ENCODE peak calls at places on chromosomes 12 and 14, in six cellular contexts. One of them, this sample, is unnamed.

GRCh38 chr14:99191663-99192621 is 80.1 kb downstream of the BCL11B start:
- DNase-seq in G401: peak; percentile 88
- DNase-seq in occipital lobe: peak; percentile 46
- DNase-seq in progenitor cell of endocrine pancreas: no peak
- DNase-seq in naive thymus-derived CD8-positive, alpha-beta T cell: peak; percentile 67
- DNase-seq in neural crest cell: no peak
- DNase-seq in this sample: no peak

GRCh38 chr12:120885521-120885920 is 18.6 kb downstream of the SPPL3 start:
- DNase-seq in occipital lobe: no peak
- DNase-seq in progenitor cell of endocrine pancreas: no peak
- DNase-seq in naive thymus-derived CD8-positive, alpha-beta T cell: no peak
- DNase-seq in neural crest cell: no peak
- DNase-seq in G401: no peak
- DNase-seq in this sample: no peak

GRCh38 chr14:50335389-50335788 is 23.3 kb downstream of the DMAC2L start:
- DNase-seq in occipital lobe: peak; percentile 57
- DNase-seq in naive thymus-derived CD8-positive, alpha-beta T cell: no peak
- DNase-seq in progenitor cell of endocrine pancreas: no peak
- DNase-seq in G401: peak; percentile 97
- DNase-seq in neural crest cell: peak; percentile 52
- DNase-seq in this sample: peak; percentile 53

GRCh38 chr14:30656190-30656632 is 34.1 kb downstream of the SCFD1 start:
- DNase-seq in naive thymus-derived CD8-positive, alpha-beta T cell: peak; percentile 1
- DNase-seq in G401: peak; percentile 13
- DNase-seq in neural crest cell: peak; percentile 38
- DNase-seq in progenitor cell of endocrine pancreas: no peak
- DNase-seq in occipital lobe: no peak
- DNase-seq in this sample: no peak

GRCh38 chr12:76830456-76830855 is 48.4 kb downstream of the CSRP2 start:
- DNase-seq in occipital lobe: no peak
- DNase-seq in neural crest cell: no peak
- DNase-seq in G401: no peak
- DNase-seq in naive thymus-derived CD8-positive, alpha-beta T cell: no peak
- DNase-seq in progenitor cell of endocrine pancreas: no peak
- DNase-seq in this sample: no peak

GRCh38 chr12:92602476-92602875 is 100.3 kb upstream of the PLEKHG7 start:
- DNase-seq in occipital lobe: no peak
- DNase-seq in neural crest cell: no peak
- DNase-seq in naive thymus-derived CD8-positive, alpha-beta T cell: no peak
- DNase-seq in G401: no peak
- DNase-seq in progenitor cell of endocrine pancreas: no peak
- DNase-seq in this sample: no peak

GRCh38 chr12:51777457-51777856 is 71.1 kb downstream of the FIGNL2 start:
- DNase-seq in neural crest cell: no peak
- DNase-seq in occipital lobe: no peak
- DNase-seq in naive thymus-derived CD8-positive, alpha-beta T cell: no peak
- DNase-seq in progenitor cell of endocrine pancreas: no peak
- DNase-seq in G401: no peak
- DNase-seq in this sample: no peak

GRCh38 chr14:104545151-104545931 is 34.2 kb upstream of the C14orf180 start:
- DNase-seq in progenitor cell of endocrine pancreas: no peak
- DNase-seq in neural crest cell: no peak
- DNase-seq in G401: peak; percentile 68
- DNase-seq in naive thymus-derived CD8-positive, alpha-beta T cell: no peak
- DNase-seq in occipital lobe: peak; percentile 63
- DNase-seq in this sample: no peak

GRCh38 chr12:103620395-103620794 is 33.3 kb downstream of the STAB2 start:
- DNase-seq in naive thymus-derived CD8-positive, alpha-beta T cell: no peak
- DNase-seq in progenitor cell of endocrine pancreas: no peak
- DNase-seq in neural crest cell: no peak
- DNase-seq in G401: no peak
- DNase-seq in occipital lobe: no peak
- DNase-seq in this sample: no peak

GRCh38 chr14:105473033-105473676 is 1.5 kb upstream of the CRIP2 start:
- DNase-seq in G401: no peak
- DNase-seq in neural crest cell: no peak
- DNase-seq in occipital lobe: no peak
- DNase-seq in progenitor cell of endocrine pancreas: no peak
- DNase-seq in naive thymus-derived CD8-positive, alpha-beta T cell: no peak
- DNase-seq in this sample: no peak

GRCh38 chr12:55687746-55688145 is 20.0 kb downstream of the ITGA7 start:
- DNase-seq in G401: no peak
- DNase-seq in neural crest cell: no peak
- DNase-seq in naive thymus-derived CD8-positive, alpha-beta T cell: no peak
- DNase-seq in progenitor cell of endocrine pancreas: no peak
- DNase-seq in occipital lobe: no peak
- DNase-seq in this sample: no peak

GRCh38 chr12:87687362-87687761 is 341.8 kb downstream of the C12orf50 start:
- DNase-seq in progenitor cell of endocrine pancreas: no peak
- DNase-seq in G401: no peak
- DNase-seq in occipital lobe: no peak
- DNase-seq in naive thymus-derived CD8-positive, alpha-beta T cell: no peak
- DNase-seq in neural crest cell: no peak
- DNase-seq in this sample: no peak

GRCh38 chr14:70254476-70254961 is 65.8 kb upstream of the SLC8A3 start:
- DNase-seq in naive thymus-derived CD8-positive, alpha-beta T cell: no peak
- DNase-seq in neural crest cell: peak; percentile 45
- DNase-seq in G401: no peak
- DNase-seq in occipital lobe: no peak
- DNase-seq in progenitor cell of endocrine pancreas: peak; percentile 34
- DNase-seq in this sample: no peak

GRCh38 chr14:92392726-92393125 is 69.8 kb downstream of the SLC24A4 start:
- DNase-seq in naive thymus-derived CD8-positive, alpha-beta T cell: no peak
- DNase-seq in occipital lobe: no peak
- DNase-seq in neural crest cell: no peak
- DNase-seq in progenitor cell of endocrine pancreas: no peak
- DNase-seq in G401: no peak
- DNase-seq in this sample: no peak

GRCh38 chr14:30558675-30559555 is at the start of gene G2E3:
- DNase-seq in occipital lobe: peak; percentile 84
- DNase-seq in neural crest cell: peak; percentile 76
- DNase-seq in naive thymus-derived CD8-positive, alpha-beta T cell: peak; percentile 74
- DNase-seq in progenitor cell of endocrine pancreas: peak; percentile 71
- DNase-seq in G401: peak; percentile 89
- DNase-seq in this sample: peak; percentile 90

GRCh38 chr12:6967548-6968100 is 2.8 kb downstream of the PHB2 start:
- DNase-seq in naive thymus-derived CD8-positive, alpha-beta T cell: no peak
- DNase-seq in G401: no peak
- DNase-seq in occipital lobe: no peak
- DNase-seq in progenitor cell of endocrine pancreas: no peak
- DNase-seq in neural crest cell: no peak
- DNase-seq in this sample: no peak

GRCh38 chr12:49893753-49894752 is 9.6 kb downstream of the FAIM2 start:
- DNase-seq in neural crest cell: no peak
- DNase-seq in G401: no peak
- DNase-seq in occipital lobe: no peak
- DNase-seq in naive thymus-derived CD8-positive, alpha-beta T cell: no peak
- DNase-seq in progenitor cell of endocrine pancreas: no peak
- DNase-seq in this sample: no peak

GRCh38 chr12:67827820-67828383 is 161.3 kb upstream of the IFNG-AS1 start:
- DNase-seq in naive thymus-derived CD8-positive, alpha-beta T cell: no peak
- DNase-seq in occipital lobe: peak; percentile 50
- DNase-seq in progenitor cell of endocrine pancreas: no peak
- DNase-seq in G401: no peak
- DNase-seq in neural crest cell: no peak
- DNase-seq in this sample: no peak

GRCh38 chr14:63893701-63894458 is 41.1 kb downstream of the SYNE2 start:
- DNase-seq in naive thymus-derived CD8-positive, alpha-beta T cell: no peak
- DNase-seq in progenitor cell of endocrine pancreas: no peak
- DNase-seq in occipital lobe: no peak
- DNase-seq in neural crest cell: no peak
- DNase-seq in G401: peak; percentile 18
- DNase-seq in this sample: no peak

GRCh38 chr12:89453579-89453978 is 71.0 kb downstream of the GALNT4 start:
- DNase-seq in neural crest cell: no peak
- DNase-seq in progenitor cell of endocrine pancreas: no peak
- DNase-seq in naive thymus-derived CD8-positive, alpha-beta T cell: no peak
- DNase-seq in G401: no peak
- DNase-seq in occipital lobe: no peak
- DNase-seq in this sample: no peak

GRCh38 chr14:42541535-42542001 is 934.9 kb downstream of the LRFN5 start:
- DNase-seq in occipital lobe: no peak
- DNase-seq in neural crest cell: no peak
- DNase-seq in G401: no peak
- DNase-seq in naive thymus-derived CD8-positive, alpha-beta T cell: no peak
- DNase-seq in progenitor cell of endocrine pancreas: no peak
- DNase-seq in this sample: no peak

GRCh38 chr14:84442481-84442880 is 1087.5 kb upstream of the FLRT2 start:
- DNase-seq in occipital lobe: no peak
- DNase-seq in naive thymus-derived CD8-positive, alpha-beta T cell: no peak
- DNase-seq in progenitor cell of endocrine pancreas: no peak
- DNase-seq in G401: no peak
- DNase-seq in neural crest cell: no peak
- DNase-seq in this sample: no peak

GRCh38 chr14:23602181-23603095 is 23.8 kb upstream of the JPH4 start:
- DNase-seq in G401: no peak
- DNase-seq in progenitor cell of endocrine pancreas: no peak
- DNase-seq in neural crest cell: no peak
- DNase-seq in occipital lobe: no peak
- DNase-seq in naive thymus-derived CD8-positive, alpha-beta T cell: no peak
- DNase-seq in this sample: no peak

GRCh38 chr12:121793836-121794531 is 496 bp upstream of the RHOF start:
- DNase-seq in occipital lobe: peak; percentile 82
- DNase-seq in neural crest cell: peak; percentile 84
- DNase-seq in G401: peak; percentile 93
- DNase-seq in naive thymus-derived CD8-positive, alpha-beta T cell: peak; percentile 91
- DNase-seq in progenitor cell of endocrine pancreas: peak; percentile 86
- DNase-seq in this sample: peak; percentile 87

GRCh38 chr12:49784756-49785409 is 43.3 kb downstream of the NCKAP5L start:
- DNase-seq in progenitor cell of endocrine pancreas: no peak
- DNase-seq in occipital lobe: no peak
- DNase-seq in neural crest cell: no peak
- DNase-seq in G401: no peak
- DNase-seq in naive thymus-derived CD8-positive, alpha-beta T cell: no peak
- DNase-seq in this sample: no peak

GRCh38 chr12:86261142-86261541 is 5.0 kb upstream of the MGAT4C start:
- DNase-seq in G401: no peak
- DNase-seq in occipital lobe: no peak
- DNase-seq in progenitor cell of endocrine pancreas: no peak
- DNase-seq in neural crest cell: no peak
- DNase-seq in naive thymus-derived CD8-positive, alpha-beta T cell: no peak
- DNase-seq in this sample: no peak

GRCh38 chr14:36207500-36207899 is 31.0 kb upstream of the PTCSC3 start:
- DNase-seq in occipital lobe: no peak
- DNase-seq in neural crest cell: no peak
- DNase-seq in naive thymus-derived CD8-positive, alpha-beta T cell: no peak
- DNase-seq in G401: peak; percentile 3
- DNase-seq in progenitor cell of endocrine pancreas: no peak
- DNase-seq in this sample: no peak

GRCh38 chr14:80567905-80568512 is 356.7 kb upstream of the DIO2 start:
- DNase-seq in neural crest cell: no peak
- DNase-seq in naive thymus-derived CD8-positive, alpha-beta T cell: no peak
- DNase-seq in progenitor cell of endocrine pancreas: no peak
- DNase-seq in G401: no peak
- DNase-seq in occipital lobe: no peak
- DNase-seq in this sample: no peak

GRCh38 chr12:4280351-4281163 is 7.0 kb downstream of the CCND2 start:
- DNase-seq in progenitor cell of endocrine pancreas: no peak
- DNase-seq in naive thymus-derived CD8-positive, alpha-beta T cell: no peak
- DNase-seq in neural crest cell: peak; percentile 63
- DNase-seq in occipital lobe: no peak
- DNase-seq in G401: no peak
- DNase-seq in this sample: no peak

GRCh38 chr12:121753844-121754264 is 39.6 kb downstream of the RHOF start:
- DNase-seq in occipital lobe: peak; percentile 67
- DNase-seq in neural crest cell: no peak
- DNase-seq in G401: peak; percentile 66
- DNase-seq in progenitor cell of endocrine pancreas: no peak
- DNase-seq in naive thymus-derived CD8-positive, alpha-beta T cell: no peak
- DNase-seq in this sample: no peak

GRCh38 chr12:91181053-91181452 is 1.6 kb downstream of the DCN start:
- DNase-seq in naive thymus-derived CD8-positive, alpha-beta T cell: no peak
- DNase-seq in G401: no peak
- DNase-seq in progenitor cell of endocrine pancreas: no peak
- DNase-seq in occipital lobe: no peak
- DNase-seq in neural crest cell: no peak
- DNase-seq in this sample: no peak

GRCh38 chr12:84789184-84789583 is 123.4 kb downstream of the SLC6A15 start:
- DNase-seq in neural crest cell: no peak
- DNase-seq in progenitor cell of endocrine pancreas: no peak
- DNase-seq in G401: no peak
- DNase-seq in naive thymus-derived CD8-positive, alpha-beta T cell: no peak
- DNase-seq in occipital lobe: no peak
- DNase-seq in this sample: no peak

GRCh38 chr14:56217380-56218045 is 99.3 kb downstream of the PELI2 start:
- DNase-seq in naive thymus-derived CD8-positive, alpha-beta T cell: no peak
- DNase-seq in G401: peak; percentile 66
- DNase-seq in neural crest cell: no peak
- DNase-seq in occipital lobe: no peak
- DNase-seq in progenitor cell of endocrine pancreas: no peak
- DNase-seq in this sample: no peak

GRCh38 chr14:67532606-67532997 is 488 bp upstream of the PLEKHH1 start:
- DNase-seq in neural crest cell: no peak
- DNase-seq in G401: no peak
- DNase-seq in occipital lobe: no peak
- DNase-seq in progenitor cell of endocrine pancreas: no peak
- DNase-seq in naive thymus-derived CD8-positive, alpha-beta T cell: no peak
- DNase-seq in this sample: no peak

GRCh38 chr14:64253672-64254071 is 40.5 kb downstream of the ESR2 start:
- DNase-seq in naive thymus-derived CD8-positive, alpha-beta T cell: no peak
- DNase-seq in occipital lobe: no peak
- DNase-seq in G401: no peak
- DNase-seq in progenitor cell of endocrine pancreas: no peak
- DNase-seq in neural crest cell: no peak
- DNase-seq in this sample: no peak

GRCh38 chr12:80443974-80444666 is at the start of gene PTPRQ:
- DNase-seq in naive thymus-derived CD8-positive, alpha-beta T cell: no peak
- DNase-seq in progenitor cell of endocrine pancreas: no peak
- DNase-seq in occipital lobe: no peak
- DNase-seq in G401: no peak
- DNase-seq in neural crest cell: no peak
- DNase-seq in this sample: no peak

GRCh38 chr12:49706351-49707126 is 666 bp downstream of the FMNL3 start:
- DNase-seq in neural crest cell: peak; percentile 41
- DNase-seq in naive thymus-derived CD8-positive, alpha-beta T cell: no peak
- DNase-seq in progenitor cell of endocrine pancreas: peak; percentile 14
- DNase-seq in G401: peak; percentile 35
- DNase-seq in occipital lobe: peak; percentile 14
- DNase-seq in this sample: peak; percentile 70

GRCh38 chr14:29799718-29800117 is 127.9 kb downstream of the PRKD1 start:
- DNase-seq in progenitor cell of endocrine pancreas: no peak
- DNase-seq in neural crest cell: no peak
- DNase-seq in G401: no peak
- DNase-seq in occipital lobe: no peak
- DNase-seq in naive thymus-derived CD8-positive, alpha-beta T cell: no peak
- DNase-seq in this sample: no peak